ENCODE peak calls at places on chromosomes 1 and 21, in five cellular contexts. B, N, A, D and F are unnamed samples.

GRCh38 chr1:150753416-150753815 is 12.2 kb downstream of the CTSS start:
- DNase-seq in D (no peak), B (no peak), N (no peak), A (no peak), F (no peak)

GRCh38 chr1:27856561-27857343 is 15.6 kb upstream of the THEMIS2 start:
- DNase-seq in D (no peak), B (no peak), A (no peak), N (no peak), F (no peak)

GRCh38 chr1:247747616-247748015 is 325 bp downstream of the OR14A2 start:
- DNase-seq in B (peak; percentile 76), A (no peak), D (peak; percentile 1), N (no peak), F (no peak)

GRCh38 chr1:25806418-25806817 is 6.4 kb downstream of the SELENON start:
- DNase-seq in N (peak; percentile 43), A (no peak), D (peak; percentile 68), B (peak; percentile 43), F (peak; percentile 88)

GRCh38 chr1:223776075-223776814 is 63.9 kb downstream of the CAPN2 start:
- DNase-seq in N (no peak), B (peak; percentile 89), A (no peak), D (peak; percentile 74), F (peak; percentile 88)

GRCh38 chr1:230345139-230345885 is 80.8 kb downstream of the PGBD5 start:
- DNase-seq in A (no peak), B (no peak), N (no peak), D (no peak), F (no peak)

GRCh38 chr1:28642056-28642846 is 616 bp downstream of the TAF12 start:
- DNase-seq in A (no peak), D (peak; percentile 6), B (no peak), N (no peak), F (peak; percentile 5)

GRCh38 chr1:202661136-202661845 is 49.0 kb downstream of the SYT2 start:
- DNase-seq in B (no peak), A (no peak), D (no peak), N (no peak), F (no peak)

GRCh38 chr1:40045766-40046165 is 5.2 kb downstream of the CAP1 start:
- DNase-seq in D (no peak), B (no peak), N (no peak), A (no peak), F (no peak)

GRCh38 chr21:41596241-41596925 is 88.4 kb upstream of the TMPRSS2 start:
- DNase-seq in D (no peak), N (no peak), B (no peak), A (no peak), F (no peak)

GRCh38 chr1:33050221-33051076 is 13.8 kb upstream of the AK2 start:
- DNase-seq in B (peak; percentile 79), A (no peak), N (no peak), D (peak; percentile 84), F (peak; percentile 90)

GRCh38 chr1:41436281-41437010 is 48.0 kb downstream of the EDN2 start:
- DNase-seq in B (no peak), N (no peak), A (no peak), D (no peak), F (no peak)

GRCh38 chr1:160836981-160837557 is 25.6 kb downstream of the CD244 start:
- DNase-seq in N (no peak), A (no peak), D (peak; percentile 65), B (no peak), F (no peak)

GRCh38 chr1:23673086-23673813 is 18.4 kb upstream of the RPL11 start:
- DNase-seq in N (no peak), A (no peak), D (peak; percentile 54), B (peak; percentile 43), F (peak; percentile 88)

GRCh38 chr1:244843148-244843978 is 7.9 kb downstream of the COX20 start:
- DNase-seq in A (no peak), D (no peak), B (no peak), N (no peak), F (no peak)

GRCh38 chr1:201622824-201623223 is 83.9 kb downstream of the NAV1 start:
- DNase-seq in D (no peak), B (no peak), A (no peak), N (no peak), F (no peak)

GRCh38 chr21:42309753-42310213 is 5.4 kb downstream of the TFF3 start:
- DNase-seq in D (peak; percentile 33), N (no peak), A (no peak), B (peak; percentile 4), F (peak; percentile 12)

GRCh38 chr1:243471754-243472725 is 216.2 kb downstream of the SDCCAG8 start:
- DNase-seq in B (peak; percentile 47), N (no peak), D (no peak), A (no peak), F (peak; percentile 46)

GRCh38 chr1:184633785-184634184 is 120.9 kb downstream of the EDEM3 start:
- DNase-seq in A (no peak), N (no peak), B (no peak), D (no peak), F (no peak)

GRCh38 chr1:31891280-31891679 is 46.9 kb downstream of the PTP4A2 start:
- DNase-seq in B (no peak), A (no peak), D (no peak), N (no peak), F (no peak)

GRCh38 chr1:36448530-36449051 is 1.7 kb downstream of the OSCP1 start:
- DNase-seq in B (no peak), D (no peak), A (no peak), N (no peak), F (no peak)

GRCh38 chr1:198544265-198544664 is 3.8 kb upstream of the ATP6V1G3 start:
- DNase-seq in D (no peak), A (no peak), N (no peak), B (no peak), F (no peak)

DNA sequence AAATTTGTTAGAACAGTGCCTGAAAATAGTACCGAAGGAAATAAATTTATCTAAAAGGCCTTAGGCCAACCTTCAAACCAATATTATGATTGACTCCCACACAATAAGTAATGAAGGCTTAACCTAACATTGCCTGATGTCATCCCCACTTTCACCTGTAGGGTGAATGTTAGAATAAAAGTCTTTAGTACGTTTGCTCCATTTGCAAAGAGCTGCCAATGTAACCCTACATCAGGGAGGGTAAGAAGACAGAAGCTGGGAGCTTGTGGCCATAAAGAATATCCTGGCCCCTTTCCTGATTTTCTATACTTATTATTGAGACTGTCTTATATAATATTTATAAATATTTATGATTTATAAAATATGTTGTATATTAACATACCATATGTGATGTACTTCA is 661.8 kb upstream of the CXADR start:
- DNase-seq in A (no peak), B (no peak), N (no peak), D (no peak), F (no peak)
- TF ChIP-seq CTCF in A (no peak), B (no peak), N (no peak), D (no peak), F (no peak)

GRCh38 chr1:178055779-178056471 is 38.0 kb upstream of the RASAL2 start:
- DNase-seq in D (peak; percentile 34), A (no peak), B (no peak), N (no peak), F (peak; percentile 37)

GRCh38 chr1:178057131-178057765 is 36.7 kb upstream of the RASAL2 start:
- DNase-seq in B (peak; percentile 25), D (peak; percentile 28), A (no peak), N (peak; percentile 65), F (peak; percentile 47)

GRCh38 chr1:178060789-178061556 is 32.9 kb upstream of the RASAL2 start:
- DNase-seq in A (no peak), D (peak; percentile 90), B (peak; percentile 80), N (no peak), F (peak; percentile 97)

GRCh38 chr1:178055093-178055492 is 38.8 kb upstream of the RASAL2 start:
- DNase-seq in N (peak; percentile 56), B (no peak), A (no peak), D (peak; percentile 45), F (peak; percentile 48)

DNA sequence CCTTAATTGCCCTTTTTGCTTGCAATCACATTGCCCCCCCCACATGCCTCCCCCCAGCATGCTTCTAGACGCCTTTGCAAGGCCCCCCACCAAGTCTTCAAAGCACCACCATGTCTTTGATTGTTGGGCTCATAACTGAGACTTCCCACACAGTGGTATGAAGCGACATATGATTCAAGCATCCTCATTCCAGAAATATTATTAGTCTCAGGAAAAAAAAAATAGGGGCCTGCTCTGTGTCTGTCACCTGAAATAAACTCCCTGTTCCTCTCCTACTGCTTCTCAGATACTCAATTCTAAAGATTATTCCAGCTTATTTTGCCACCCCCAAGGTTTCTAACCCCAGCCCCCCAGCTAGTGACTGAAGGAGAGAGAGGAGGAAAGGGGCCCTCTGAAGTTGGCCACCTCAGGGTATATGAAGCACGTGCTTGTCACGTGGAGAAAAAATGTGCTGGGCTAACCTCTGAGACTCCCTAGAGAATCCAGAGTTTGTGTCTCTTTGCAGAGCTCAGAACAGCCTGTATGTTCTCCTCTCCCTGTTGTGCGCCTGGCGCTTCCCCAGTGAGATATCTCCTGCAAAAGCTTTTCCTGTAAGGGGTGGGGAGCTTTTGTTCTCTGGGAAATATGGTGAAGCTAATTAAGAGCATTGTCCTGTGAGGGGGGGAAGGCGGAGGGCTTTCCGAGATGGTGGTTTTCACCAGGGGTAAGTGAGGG is 35.9 kb upstream of the RASAL2 start:
- DNase-seq in A (no peak), N (peak; percentile 79), B (peak; percentile 85), D (peak; percentile 94), F (peak; percentile 91)
- H3K4me3 ChIP-seq in A (no peak overlapping the region), N (peak overlapping the region; percentile 26), B (no peak overlapping the region), D (no peak overlapping the region), F (no peak overlapping the region)

GRCh38 chr1:148289647-148290046 is 137.6 kb upstream of the NBPF11 start:
- DNase-seq in B (no peak), D (no peak), A (no peak), N (no peak), F (no peak)
- TF ChIP-seq CTCF in B (no peak), D (no peak), A (no peak), N (no peak), F (no peak)

DNA sequence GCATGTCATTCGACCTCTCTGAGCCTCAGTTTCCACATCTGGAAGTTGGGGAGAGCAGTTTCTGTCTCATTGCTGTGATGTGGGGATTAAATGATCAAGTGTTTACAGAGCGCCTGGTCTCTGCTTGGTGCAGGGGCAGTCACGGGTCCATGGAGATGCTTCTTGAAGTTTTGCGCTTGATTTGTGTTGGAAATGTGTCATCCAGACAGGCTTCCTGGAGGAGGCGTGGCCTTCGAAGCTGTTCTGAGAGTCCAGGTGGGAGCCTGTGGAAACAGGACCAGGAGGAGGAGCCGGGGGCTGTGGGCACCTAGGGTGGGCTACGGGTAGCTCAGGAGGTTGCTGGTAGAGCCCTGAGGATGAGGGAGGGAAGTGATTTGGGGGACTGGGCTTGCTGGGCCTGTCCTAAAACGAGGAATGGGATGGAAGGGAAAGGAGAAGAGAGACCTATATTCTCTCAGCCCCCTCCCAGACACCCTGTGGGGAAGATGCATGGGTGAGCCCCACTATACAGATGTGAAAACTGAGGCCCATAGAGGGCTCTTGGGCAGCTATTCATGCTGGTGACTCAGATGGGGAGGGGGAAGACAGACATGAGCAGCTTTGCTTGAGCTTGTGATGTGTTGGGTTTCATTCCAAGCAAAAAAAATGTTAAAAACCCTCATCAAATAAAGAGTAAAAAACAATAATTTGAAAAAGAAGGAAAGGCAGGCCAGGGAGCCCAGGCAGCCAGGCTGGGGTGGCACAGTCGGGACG is 107.2 kb upstream of the WNT4 start:
- DNase-seq in D (no peak), A (no peak), B (no peak), N (no peak), F (no peak)
- H3K4me3 ChIP-seq in D (no peak overlapping the region), A (no peak overlapping the region), B (no peak overlapping the region), N (no peak overlapping the region), F (no peak overlapping the region)